ENCODE peak calls at places on chromosomes 6 and 20, in nine cellular contexts. One of them, this sample, is unnamed.

GRCh38 chr20:34459209-34459608 is 57.0 kb upstream of the DYNLRB1 start:
- DNase-seq in cardiac muscle cell: no peak
- DNase-seq in hepatocyte: no peak
- DNase-seq in body of pancreas: no peak
- DNase-seq in stomach: no peak
- DNase-seq in fibroblast of lung: no peak
- DNase-seq in GM12878: no peak
- DNase-seq in brain microvascular endothelial cell: no peak
- DNase-seq in Peyer's patch: no peak
- DNase-seq in this sample: no peak

GRCh38 chr6:160974304-160974771 is 17.2 kb upstream of the MAP3K4 start:
- DNase-seq in cardiac muscle cell: peak; percentile 55
- DNase-seq in hepatocyte: peak; percentile 53
- DNase-seq in body of pancreas: peak; percentile 77
- DNase-seq in stomach: no peak
- DNase-seq in fibroblast of lung: peak; percentile 93
- DNase-seq in GM12878: no peak
- DNase-seq in brain microvascular endothelial cell: peak; percentile 80
- DNase-seq in Peyer's patch: no peak
- DNase-seq in this sample: no peak

GRCh38 chr6:45000833-45001232 is 327.3 kb upstream of the RUNX2 start:
- DNase-seq in cardiac muscle cell: no peak
- DNase-seq in hepatocyte: no peak
- DNase-seq in body of pancreas: no peak
- DNase-seq in stomach: no peak
- DNase-seq in fibroblast of lung: no peak
- DNase-seq in GM12878: no peak
- DNase-seq in brain microvascular endothelial cell: no peak
- DNase-seq in Peyer's patch: no peak
- DNase-seq in this sample: no peak

GRCh38 chr6:41453232-41453631 is 92.9 kb upstream of the FOXP4 start:
- DNase-seq in cardiac muscle cell: no peak
- DNase-seq in hepatocyte: no peak
- DNase-seq in body of pancreas: no peak
- DNase-seq in stomach: no peak
- DNase-seq in fibroblast of lung: no peak
- DNase-seq in GM12878: no peak
- DNase-seq in brain microvascular endothelial cell: no peak
- DNase-seq in Peyer's patch: no peak
- DNase-seq in this sample: no peak

GRCh38 chr6:157613011-157613522 is 210.0 kb upstream of the SNX9 start:
- DNase-seq in cardiac muscle cell: no peak
- DNase-seq in hepatocyte: peak; percentile 56
- DNase-seq in body of pancreas: no peak
- DNase-seq in stomach: no peak
- DNase-seq in fibroblast of lung: peak; percentile 97
- DNase-seq in GM12878: no peak
- DNase-seq in brain microvascular endothelial cell: peak; percentile 91
- DNase-seq in Peyer's patch: no peak
- DNase-seq in this sample: no peak

GRCh38 chr20:53865905-53866786 is 204.2 kb downstream of the BCAS1 start:
- DNase-seq in cardiac muscle cell: peak; percentile 50
- DNase-seq in hepatocyte: peak; percentile 61
- DNase-seq in body of pancreas: peak; percentile 70
- DNase-seq in stomach: peak; percentile 60
- DNase-seq in fibroblast of lung: peak; percentile 60
- DNase-seq in GM12878: no peak
- DNase-seq in brain microvascular endothelial cell: peak; percentile 46
- DNase-seq in Peyer's patch: no peak
- DNase-seq in this sample: no peak

GRCh38 chr6:95280690-95281273 is 296.6 kb upstream of the MANEA start:
- DNase-seq in cardiac muscle cell: peak; percentile 80
- DNase-seq in hepatocyte: peak; percentile 69
- DNase-seq in body of pancreas: no peak
- DNase-seq in stomach: no peak
- DNase-seq in fibroblast of lung: peak; percentile 47
- DNase-seq in GM12878: no peak
- DNase-seq in brain microvascular endothelial cell: no peak
- DNase-seq in Peyer's patch: no peak
- DNase-seq in this sample: no peak

GRCh38 chr20:11753155-11753554 is 164.5 kb upstream of the BTBD3 start:
- DNase-seq in cardiac muscle cell: no peak
- DNase-seq in hepatocyte: no peak
- DNase-seq in body of pancreas: no peak
- DNase-seq in stomach: no peak
- DNase-seq in fibroblast of lung: no peak
- DNase-seq in GM12878: no peak
- DNase-seq in brain microvascular endothelial cell: no peak
- DNase-seq in Peyer's patch: no peak
- DNase-seq in this sample: no peak

GRCh38 chr20:9139106-9139808 is 70.4 kb downstream of the PLCB4 start:
- DNase-seq in cardiac muscle cell: no peak
- DNase-seq in hepatocyte: no peak
- DNase-seq in body of pancreas: no peak
- DNase-seq in stomach: no peak
- DNase-seq in fibroblast of lung: peak; percentile 36
- DNase-seq in GM12878: no peak
- DNase-seq in brain microvascular endothelial cell: no peak
- DNase-seq in Peyer's patch: no peak
- DNase-seq in this sample: no peak

GRCh38 chr6:93418448-93419303 is 683 bp downstream of the EPHA7 start:
- DNase-seq in cardiac muscle cell: peak; percentile 86
- DNase-seq in hepatocyte: peak; percentile 66
- DNase-seq in body of pancreas: peak; percentile 29
- DNase-seq in stomach: no peak
- DNase-seq in fibroblast of lung: peak; percentile 54
- DNase-seq in GM12878: no peak
- DNase-seq in brain microvascular endothelial cell: peak; percentile 18
- DNase-seq in Peyer's patch: peak; percentile 52
- DNase-seq in this sample: no peak

GRCh38 chr6:111871207-111871606 is 2.0 kb downstream of the FYN start:
- DNase-seq in cardiac muscle cell: no peak
- DNase-seq in hepatocyte: no peak
- DNase-seq in body of pancreas: no peak
- DNase-seq in stomach: no peak
- DNase-seq in fibroblast of lung: no peak
- DNase-seq in GM12878: no peak
- DNase-seq in brain microvascular endothelial cell: no peak
- DNase-seq in Peyer's patch: no peak
- DNase-seq in this sample: no peak

GRCh38 chr6:88573971-88574370 is 389.4 kb downstream of the RNGTT start:
- DNase-seq in cardiac muscle cell: no peak
- DNase-seq in hepatocyte: no peak
- DNase-seq in body of pancreas: no peak
- DNase-seq in stomach: no peak
- DNase-seq in fibroblast of lung: no peak
- DNase-seq in GM12878: no peak
- DNase-seq in brain microvascular endothelial cell: no peak
- DNase-seq in Peyer's patch: no peak
- DNase-seq in this sample: no peak

GRCh38 chr20:42270539-42270938 is 652.4 kb upstream of the CHD6 start:
- DNase-seq in cardiac muscle cell: no peak
- DNase-seq in hepatocyte: no peak
- DNase-seq in body of pancreas: no peak
- DNase-seq in stomach: no peak
- DNase-seq in fibroblast of lung: no peak
- DNase-seq in GM12878: no peak
- DNase-seq in brain microvascular endothelial cell: no peak
- DNase-seq in Peyer's patch: no peak
- DNase-seq in this sample: no peak

GRCh38 chr20:19257865-19258264 is 45.4 kb downstream of the SLC24A3 start:
- DNase-seq in cardiac muscle cell: no peak
- DNase-seq in hepatocyte: no peak
- DNase-seq in body of pancreas: no peak
- DNase-seq in stomach: no peak
- DNase-seq in fibroblast of lung: no peak
- DNase-seq in GM12878: no peak
- DNase-seq in brain microvascular endothelial cell: no peak
- DNase-seq in Peyer's patch: no peak
- DNase-seq in this sample: peak; percentile 29

GRCh38 chr20:44696315-44696714 is 18.9 kb upstream of the CCN5 start:
- DNase-seq in cardiac muscle cell: no peak
- DNase-seq in hepatocyte: no peak
- DNase-seq in body of pancreas: no peak
- DNase-seq in stomach: no peak
- DNase-seq in fibroblast of lung: no peak
- DNase-seq in GM12878: no peak
- DNase-seq in brain microvascular endothelial cell: no peak
- DNase-seq in Peyer's patch: no peak
- DNase-seq in this sample: no peak

GRCh38 chr6:89242574-89243330 is 25.6 kb upstream of the GABRR1 start:
- DNase-seq in cardiac muscle cell: peak; percentile 64
- DNase-seq in hepatocyte: peak; percentile 72
- DNase-seq in body of pancreas: no peak
- DNase-seq in stomach: no peak
- DNase-seq in fibroblast of lung: peak; percentile 79
- DNase-seq in GM12878: no peak
- DNase-seq in brain microvascular endothelial cell: peak; percentile 24
- DNase-seq in Peyer's patch: no peak
- DNase-seq in this sample: no peak

GRCh38 chr6:13378669-13379590 is 50.6 kb upstream of the TBC1D7 start:
- DNase-seq in cardiac muscle cell: no peak
- DNase-seq in hepatocyte: peak; percentile 36
- DNase-seq in body of pancreas: peak; percentile 79
- DNase-seq in stomach: peak; percentile 69
- DNase-seq in fibroblast of lung: no peak
- DNase-seq in GM12878: no peak
- DNase-seq in brain microvascular endothelial cell: no peak
- DNase-seq in Peyer's patch: peak; percentile 81
- DNase-seq in this sample: no peak

GRCh38 chr6:169939554-169940164 is 188.2 kb downstream of the ERMARD start:
- DNase-seq in cardiac muscle cell: no peak
- DNase-seq in hepatocyte: no peak
- DNase-seq in body of pancreas: no peak
- DNase-seq in stomach: no peak
- DNase-seq in fibroblast of lung: no peak
- DNase-seq in GM12878: no peak
- DNase-seq in brain microvascular endothelial cell: no peak
- DNase-seq in Peyer's patch: no peak
- DNase-seq in this sample: no peak

GRCh38 chr6:34679552-34680255 is 16.9 kb downstream of the ILRUN start:
- DNase-seq in cardiac muscle cell: no peak
- DNase-seq in hepatocyte: no peak
- DNase-seq in body of pancreas: no peak
- DNase-seq in stomach: no peak
- DNase-seq in fibroblast of lung: peak; percentile 65
- DNase-seq in GM12878: no peak
- DNase-seq in brain microvascular endothelial cell: no peak
- DNase-seq in Peyer's patch: no peak
- DNase-seq in this sample: no peak

GRCh38 chr6:119966484-119966883 is 616.9 kb upstream of the MAN1A1 start:
- DNase-seq in cardiac muscle cell: no peak
- DNase-seq in hepatocyte: no peak
- DNase-seq in body of pancreas: no peak
- DNase-seq in stomach: no peak
- DNase-seq in fibroblast of lung: no peak
- DNase-seq in GM12878: no peak
- DNase-seq in brain microvascular endothelial cell: no peak
- DNase-seq in Peyer's patch: no peak
- DNase-seq in this sample: no peak

GRCh38 chr6:36609582-36609981 is 15.4 kb downstream of the SRSF3 start:
- DNase-seq in cardiac muscle cell: no peak
- DNase-seq in hepatocyte: no peak
- DNase-seq in body of pancreas: no peak
- DNase-seq in stomach: no peak
- DNase-seq in fibroblast of lung: no peak
- DNase-seq in GM12878: no peak
- DNase-seq in brain microvascular endothelial cell: no peak
- DNase-seq in Peyer's patch: no peak
- DNase-seq in this sample: peak; percentile 8
- H3K27ac ChIP-seq in cardiac muscle cell: peak overlapping the region; percentile 68
- H3K27ac ChIP-seq in hepatocyte: no peak overlapping the region
- H3K27ac ChIP-seq in body of pancreas: no peak overlapping the region
- H3K27ac ChIP-seq in stomach: peak overlapping the region; percentile 68
- H3K27ac ChIP-seq in fibroblast of lung: no peak overlapping the region
- H3K27ac ChIP-seq in GM12878: no peak overlapping the region
- H3K27ac ChIP-seq in brain microvascular endothelial cell: no peak overlapping the region
- H3K27ac ChIP-seq in Peyer's patch: peak overlapping the region; percentile 56
- H3K27ac ChIP-seq in this sample: peak overlapping the region; percentile 12

GRCh38 chr6:135411849-135412248 is 85.7 kb downstream of the AHI1 start:
- DNase-seq in cardiac muscle cell: no peak
- DNase-seq in hepatocyte: no peak
- DNase-seq in body of pancreas: no peak
- DNase-seq in stomach: no peak
- DNase-seq in fibroblast of lung: no peak
- DNase-seq in GM12878: no peak
- DNase-seq in brain microvascular endothelial cell: no peak
- DNase-seq in Peyer's patch: no peak
- DNase-seq in this sample: no peak

GRCh38 chr6:135410856-135411255 is 86.7 kb downstream of the AHI1 start:
- DNase-seq in cardiac muscle cell: no peak
- DNase-seq in hepatocyte: no peak
- DNase-seq in body of pancreas: no peak
- DNase-seq in stomach: no peak
- DNase-seq in fibroblast of lung: no peak
- DNase-seq in GM12878: no peak
- DNase-seq in brain microvascular endothelial cell: no peak
- DNase-seq in Peyer's patch: no peak
- DNase-seq in this sample: no peak

DNA sequence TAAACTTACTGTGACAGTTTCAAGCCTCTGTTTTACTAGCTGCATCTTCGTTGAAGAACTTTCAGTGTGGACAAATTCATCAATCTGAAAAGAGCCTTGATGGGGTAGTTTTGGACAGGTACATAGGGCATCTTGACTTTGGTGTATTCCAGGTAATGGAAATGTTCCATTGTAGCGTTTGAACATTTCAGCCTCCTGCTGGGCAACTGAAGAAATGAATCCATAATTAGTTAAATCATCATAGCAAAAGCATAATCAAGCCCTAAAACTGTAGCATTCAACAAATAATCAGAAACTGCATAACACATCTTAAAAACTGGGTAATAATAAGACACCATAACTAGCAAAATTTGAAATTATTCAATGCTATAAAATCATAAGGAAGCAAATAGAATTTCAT is 86.2 kb downstream of the AHI1 start:
- DNase-seq in cardiac muscle cell: no peak
- DNase-seq in hepatocyte: no peak
- DNase-seq in body of pancreas: no peak
- DNase-seq in stomach: no peak
- DNase-seq in fibroblast of lung: no peak
- DNase-seq in GM12878: no peak
- DNase-seq in brain microvascular endothelial cell: no peak
- DNase-seq in Peyer's patch: no peak
- DNase-seq in this sample: no peak
- TF ChIP-seq CTCF in cardiac muscle cell: peak; percentile 28
- TF ChIP-seq CTCF in hepatocyte: peak; percentile 28
- TF ChIP-seq CTCF in body of pancreas: no peak
- TF ChIP-seq CTCF in stomach: no peak
- TF ChIP-seq CTCF in fibroblast of lung: no peak
- TF ChIP-seq CTCF in GM12878: peak; percentile 24
- TF ChIP-seq CTCF in brain microvascular endothelial cell: peak; percentile 39
- TF ChIP-seq CTCF in Peyer's patch: peak; percentile 46
- TF ChIP-seq CTCF in this sample: no peak

GRCh38 chr6:27545271-27546046 is 72.6 kb upstream of the ZNF184 start:
- DNase-seq in cardiac muscle cell: peak; percentile 45
- DNase-seq in hepatocyte: peak; percentile 77
- DNase-seq in body of pancreas: no peak
- DNase-seq in stomach: no peak
- DNase-seq in fibroblast of lung: peak; percentile 57
- DNase-seq in GM12878: peak; percentile 68
- DNase-seq in brain microvascular endothelial cell: peak; percentile 91
- DNase-seq in Peyer's patch: no peak
- DNase-seq in this sample: no peak
- H3K27ac ChIP-seq in cardiac muscle cell: no peak overlapping the region
- H3K27ac ChIP-seq in hepatocyte: peak overlapping the region; percentile 20
- H3K27ac ChIP-seq in body of pancreas: no peak overlapping the region
- H3K27ac ChIP-seq in stomach: no peak overlapping the region
- H3K27ac ChIP-seq in fibroblast of lung: no peak overlapping the region
- H3K27ac ChIP-seq in GM12878: peak overlapping the region; percentile 5
- H3K27ac ChIP-seq in brain microvascular endothelial cell: peak overlapping the region; percentile 13
- H3K27ac ChIP-seq in Peyer's patch: no peak overlapping the region
- H3K27ac ChIP-seq in this sample: no peak overlapping the region

GRCh38 chr20:2402271-2402980 is 21.7 kb downstream of the TGM6 start:
- DNase-seq in cardiac muscle cell: peak; percentile 30
- DNase-seq in hepatocyte: peak; percentile 22
- DNase-seq in body of pancreas: no peak
- DNase-seq in stomach: no peak
- DNase-seq in fibroblast of lung: peak; percentile 10
- DNase-seq in GM12878: no peak
- DNase-seq in brain microvascular endothelial cell: peak; percentile 62
- DNase-seq in Peyer's patch: no peak
- DNase-seq in this sample: no peak
- TF ChIP-seq CTCF in cardiac muscle cell: peak; percentile 40
- TF ChIP-seq CTCF in hepatocyte: peak; percentile 30
- TF ChIP-seq CTCF in body of pancreas: no peak
- TF ChIP-seq CTCF in stomach: no peak
- TF ChIP-seq CTCF in fibroblast of lung: no peak
- TF ChIP-seq CTCF in GM12878: peak; percentile 22
- TF ChIP-seq CTCF in brain microvascular endothelial cell: peak; percentile 43
- TF ChIP-seq CTCF in Peyer's patch: peak; percentile 20
- TF ChIP-seq CTCF in this sample: no peak